ENCODE peak calls at places on chromosomes 3 and 15, in ten cellular contexts. O is NCI-H2081; M is Kasumi-1; T is stimulated activated CD8-positive, alpha-beta memory T cell treated with anti-CD3 and anti-CD28 coated beads, Interleukin-4, amount 100 ng/mL, for 4 hours; Z is MCF 10A; S is GM23338; W is amniotic stem cell; X is HL-60; V is islet precursor cell; J is tibial artery. P is an unnamed sample.

GRCh38 chr3:183161552-183162345 is 785 bp downstream of the LAMP3 start:
- DNase-seq in J (no peak), W (no peak), Z (no peak), M (no peak), S (peak; percentile 89), X (peak; percentile 9), V (peak; percentile 80), O (no peak), T (no peak), P (no peak)

GRCh38 chr3:50161320-50161719 is 6.2 kb downstream of the SEMA3F start:
- DNase-seq in Z (peak; percentile 71), W (no peak), O (no peak), J (no peak), T (no peak), M (no peak), X (no peak), S (no peak), V (no peak), P (no peak)

GRCh38 chr3:156456771-156457224 is 98.1 kb downstream of the SSR3 start:
- DNase-seq in W (no peak), O (no peak), X (no peak), M (no peak), Z (peak; percentile 30), J (peak; percentile 67), S (peak; percentile 63), T (no peak), V (peak; percentile 97), P (no peak)

GRCh38 chr3:59126436-59126835 is 76.6 kb upstream of the CFAP20DC start:
- DNase-seq in T (no peak), Z (no peak), S (no peak), J (no peak), V (no peak), M (no peak), W (no peak), X (no peak), O (no peak), P (no peak)

GRCh38 chr3:111858641-111859040 is 424 bp upstream of the PHLDB2 start:
- DNase-seq in X (no peak), W (no peak), Z (no peak), O (no peak), J (no peak), M (no peak), T (no peak), S (peak; percentile 33), V (no peak), P (no peak)

GRCh38 chr15:93088200-93088980 is 621 bp downstream of the RGMA start:
- DNase-seq in J (no peak), Z (peak; percentile 30), V (no peak), W (no peak), T (no peak), S (peak; percentile 72), M (peak; percentile 11), O (no peak), X (peak; percentile 15), P (no peak)

GRCh38 chr3:115470254-115470653 is 153.1 kb upstream of the GAP43 start:
- DNase-seq in V (peak; percentile 60), O (peak; percentile 9), Z (no peak), T (no peak), W (no peak), X (no peak), M (no peak), S (no peak), J (no peak), P (no peak)

GRCh38 chr3:42734263-42734860 is 31.8 kb upstream of the HHATL start:
- DNase-seq in V (peak; percentile 55), X (no peak), J (no peak), T (no peak), W (no peak), M (no peak), O (no peak), S (no peak), Z (no peak), P (no peak)

GRCh38 chr3:176554791-176555330 is 642.4 kb downstream of the TBL1XR1 start:
- DNase-seq in X (no peak), O (no peak), J (no peak), V (no peak), T (no peak), S (no peak), M (no peak), W (no peak), Z (no peak), P (no peak)

GRCh38 chr15:45457641-45458539 is 64.7 kb downstream of the SLC30A4 start:
- DNase-seq in Z (peak; percentile 88), S (peak; percentile 92), J (no peak), W (peak; percentile 82), X (peak; percentile 78), O (peak; percentile 89), V (peak; percentile 71), T (peak; percentile 36), M (peak; percentile 50), P (peak; percentile 47)

GRCh38 chr15:60390931-60391501 is 6.8 kb downstream of the ANXA2 start:
- DNase-seq in M (peak; percentile 52), Z (peak; percentile 98), V (peak; percentile 93), J (peak; percentile 79), X (no peak), S (peak; percentile 61), T (no peak), O (no peak), W (peak; percentile 57), P (no peak)

GRCh38 chr3:146948161-146948560 is 343.0 kb upstream of the PLSCR5 start:
- DNase-seq in O (no peak), S (no peak), J (no peak), T (no peak), M (no peak), W (no peak), Z (no peak), V (no peak), X (no peak), P (peak; percentile 75)

GRCh38 chr3:169556909-169557308 is 106.6 kb downstream of the MECOM start:
- DNase-seq in T (no peak), O (no peak), J (no peak), M (no peak), V (no peak), Z (no peak), X (no peak), W (no peak), S (no peak), P (no peak)

GRCh38 chr3:133964547-133964946 is 65.2 kb downstream of the SLCO2A1 start:
- DNase-seq in J (no peak), M (peak; percentile 84), X (peak; percentile 82), S (peak; percentile 44), W (no peak), T (no peak), Z (no peak), V (no peak), O (no peak), P (no peak)

GRCh38 chr3:52721002-52721741 is 15.3 kb downstream of the SPCS1 start:
- DNase-seq in S (no peak), M (peak; percentile 100), Z (no peak), V (no peak), J (no peak), T (no peak), X (peak; percentile 93), W (no peak), O (no peak), P (peak; percentile 29)

GRCh38 chr3:80983753-80984152 is 777.7 kb downstream of the GBE1 start:
- DNase-seq in Z (no peak), W (no peak), X (no peak), O (no peak), T (no peak), J (no peak), V (no peak), S (no peak), M (no peak), P (no peak)

GRCh38 chr3:99468918-99469317 is 169.5 kb upstream of the COL8A1 start:
- DNase-seq in Z (no peak), V (no peak), W (no peak), J (no peak), O (no peak), T (no peak), S (no peak), X (no peak), M (no peak), P (no peak)

GRCh38 chr3:73365756-73366397 is 258.9 kb downstream of the PDZRN3 start:
- DNase-seq in M (no peak), V (peak; percentile 69), T (no peak), X (no peak), O (no peak), S (no peak), W (peak; percentile 6), Z (peak; percentile 32), J (peak; percentile 85), P (no peak)

GRCh38 chr3:46942481-46943236 is 33.9 kb downstream of the CCDC12 start:
- DNase-seq in V (no peak), Z (no peak), W (no peak), J (peak; percentile 41), X (no peak), S (no peak), O (no peak), T (no peak), M (no peak), P (no peak)

GRCh38 chr15:67049351-67050044 is 15.9 kb upstream of the SMAD3 start:
- DNase-seq in M (no peak), S (no peak), W (peak; percentile 77), X (no peak), Z (peak; percentile 88), V (peak; percentile 97), J (peak; percentile 77), O (no peak), T (no peak), P (no peak)

GRCh38 chr3:124032351-124032880 is 40.5 kb upstream of the ROPN1 start:
- DNase-seq in O (peak; percentile 81), V (no peak), X (no peak), T (no peak), S (peak; percentile 54), J (peak; percentile 85), M (no peak), Z (no peak), W (no peak), P (no peak)

GRCh38 chr3:193407688-193408087 is 29.1 kb upstream of the ATP13A5 start:
- DNase-seq in O (no peak), M (no peak), V (no peak), J (no peak), W (no peak), S (no peak), X (no peak), T (no peak), Z (no peak), P (no peak)

GRCh38 chr3:177835917-177836316 is 638.6 kb upstream of the TBL1XR1 start:
- DNase-seq in T (no peak), V (peak; percentile 69), Z (peak; percentile 73), J (no peak), S (no peak), W (no peak), O (no peak), X (no peak), M (no peak), P (no peak)

GRCh38 chr3:62935793-62936192 is 60.6 kb upstream of the CADPS start:
- DNase-seq in Z (no peak), X (no peak), S (no peak), O (no peak), V (no peak), J (no peak), W (no peak), M (no peak), T (no peak), P (no peak)

GRCh38 chr3:38110314-38111050 is 26.4 kb downstream of the ACAA1 start:
- DNase-seq in M (no peak), X (no peak), Z (no peak), J (peak; percentile 53), W (no peak), V (peak; percentile 38), T (no peak), O (no peak), S (no peak), P (no peak)

GRCh38 chr15:33310481-33311311 is at the start of gene RYR3:
- DNase-seq in Z (no peak), O (peak; percentile 9), W (no peak), M (no peak), S (peak; percentile 75), J (peak; percentile 73), X (no peak), V (peak; percentile 90), T (no peak), P (no peak)

GRCh38 chr3:11591006-11591360 is 52.7 kb downstream of the VGLL4 start:
- DNase-seq in W (no peak), V (no peak), Z (no peak), M (no peak), T (no peak), O (no peak), J (no peak), S (no peak), X (no peak), P (no peak)

GRCh38 chr3:161914703-161915102 is 418.1 kb downstream of the OTOL1 start:
- DNase-seq in J (no peak), M (peak; percentile 9), X (no peak), T (no peak), V (peak; percentile 71), W (peak; percentile 2), Z (no peak), S (peak; percentile 71), O (peak; percentile 86), P (peak; percentile 40)